ENCODE peak calls at places on chromosomes 7 and 10, in four cellular contexts. N is nucleus accumbens, V is GM10248, B is GM13977. E is an unnamed sample.

GRCh38 chr7:47601119-47601880 is 19.4 kb upstream of the TNS3 start:
- DNase-seq in N (no peak), V (no peak), B (no peak), E (no peak)

GRCh38 chr10:76649723-76650127 is 987.9 kb downstream of the KCNMA1 start:
- DNase-seq in N (no peak), V (no peak), B (no peak), E (no peak)

GRCh38 chr7:55567495-55568070 is 4.7 kb downstream of the VOPP1 start:
- DNase-seq in N (no peak), V (no peak), B (no peak), E (no peak)

GRCh38 chr10:11713963-11714362 is 28.2 kb upstream of the ECHDC3 start:
- DNase-seq in N (peak), V (no peak), B (no peak), E (no peak)

GRCh38 chr7:20298486-20298901 is 32.2 kb upstream of the ITGB8 start:
- DNase-seq in N (no peak), V (no peak), B (no peak), E (no peak)

GRCh38 chr7:84271550-84271949 is 77.0 kb upstream of the SEMA3A start:
- DNase-seq in N (no peak), V (no peak), B (no peak), E (no peak)

GRCh38 chr10:15112657-15113056 is 15.5 kb downstream of the RPP38 start:
- DNase-seq in N (no peak), V (no peak), B (no peak), E (no peak)

GRCh38 chr10:120600871-120601644 is 144.0 kb downstream of the PLPP4 start:
- DNase-seq in N (no peak), V (no peak), B (no peak), E (no peak)

GRCh38 chr7:46854958-46855473 is 726.9 kb downstream of the TNS3 start:
- DNase-seq in N (no peak), V (no peak), B (no peak), E (no peak)

GRCh38 chr7:28754027-28754426 is 204.1 kb downstream of the TRIL start:
- DNase-seq in N (peak), V (peak), B (peak), E (peak)

GRCh38 chr10:5876181-5876768 is 13.4 kb downstream of the ANKRD16 start:
- DNase-seq in N (no peak), V (no peak), B (no peak), E (no peak)

GRCh38 chr10:112810651-112811215 is 139.3 kb upstream of the TCF7L2 start:
- DNase-seq in N (no peak), V (no peak), B (peak), E (no peak)

GRCh38 chr10:12699258-12699700 is 302.2 kb downstream of the CCDC3 start:
- DNase-seq in N (no peak), V (no peak), B (no peak), E (no peak)

GRCh38 chr10:48459270-48460147 is 145.4 kb downstream of the ARHGAP22 start:
- DNase-seq in N (no peak), V (no peak), B (no peak), E (no peak)

GRCh38 chr10:122461367-122461728 is at the start of gene HTRA1:
- DNase-seq in N (peak), V (no peak), B (no peak), E (peak)

GRCh38 chr10:57262908-57263307 is 901.8 kb upstream of the ZWINT start:
- DNase-seq in N (no peak), V (no peak), B (no peak), E (no peak)